ENCODE peak calls at places on chromosomes 7 and 10, in six cellular contexts. One of them, this sample, is unnamed.

GRCh38 chr7:12610899-12611298 is 40.4 kb downstream of the SCIN start:
- DNase-seq in CD8-positive, alpha-beta T cell: no peak
- DNase-seq in breast epithelium: no peak
- DNase-seq in right atrium auricular region: no peak
- DNase-seq in substantia nigra: no peak
- DNase-seq in left lung: no peak
- DNase-seq in this sample: no peak

GRCh38 chr7:118648002-118648401 is 423.5 kb downstream of the ANKRD7 start:
- DNase-seq in CD8-positive, alpha-beta T cell: no peak
- DNase-seq in breast epithelium: no peak
- DNase-seq in right atrium auricular region: no peak
- DNase-seq in substantia nigra: no peak
- DNase-seq in left lung: no peak
- DNase-seq in this sample: no peak

GRCh38 chr10:130929422-130930325 is 381.8 kb downstream of the TCERG1L start:
- DNase-seq in CD8-positive, alpha-beta T cell: no peak
- DNase-seq in breast epithelium: no peak
- DNase-seq in right atrium auricular region: peak
- DNase-seq in substantia nigra: no peak
- DNase-seq in left lung: no peak
- DNase-seq in this sample: no peak

GRCh38 chr10:11515596-11516418 is 95.6 kb downstream of the USP6NL start:
- DNase-seq in CD8-positive, alpha-beta T cell: peak
- DNase-seq in breast epithelium: no peak
- DNase-seq in right atrium auricular region: no peak
- DNase-seq in substantia nigra: no peak
- DNase-seq in left lung: no peak
- DNase-seq in this sample: peak

GRCh38 chr7:86939197-86939814 is 120.1 kb downstream of the ELAPOR2 start:
- DNase-seq in CD8-positive, alpha-beta T cell: no peak
- DNase-seq in breast epithelium: no peak
- DNase-seq in right atrium auricular region: no peak
- DNase-seq in substantia nigra: no peak
- DNase-seq in left lung: no peak
- DNase-seq in this sample: peak

GRCh38 chr10:100130786-100131185 is 49.1 kb upstream of the CPN1 start:
- DNase-seq in CD8-positive, alpha-beta T cell: no peak
- DNase-seq in breast epithelium: no peak
- DNase-seq in right atrium auricular region: no peak
- DNase-seq in substantia nigra: no peak
- DNase-seq in left lung: no peak
- DNase-seq in this sample: no peak

GRCh38 chr10:118585794-118586193 is 9.7 kb downstream of the PRLHR start:
- DNase-seq in CD8-positive, alpha-beta T cell: no peak
- DNase-seq in breast epithelium: no peak
- DNase-seq in right atrium auricular region: no peak
- DNase-seq in substantia nigra: no peak
- DNase-seq in left lung: no peak
- DNase-seq in this sample: no peak

GRCh38 chr10:36671607-36672006 is 453.8 kb upstream of the ANKRD30A start:
- DNase-seq in CD8-positive, alpha-beta T cell: no peak
- DNase-seq in breast epithelium: no peak
- DNase-seq in right atrium auricular region: no peak
- DNase-seq in substantia nigra: no peak
- DNase-seq in left lung: no peak
- DNase-seq in this sample: no peak

GRCh38 chr7:55177068-55177530 is 158.3 kb downstream of the EGFR start:
- DNase-seq in CD8-positive, alpha-beta T cell: no peak
- DNase-seq in breast epithelium: no peak
- DNase-seq in right atrium auricular region: no peak
- DNase-seq in substantia nigra: no peak
- DNase-seq in left lung: no peak
- DNase-seq in this sample: no peak

GRCh38 chr7:128167316-128167691 is 73.8 kb upstream of the LEP start:
- DNase-seq in CD8-positive, alpha-beta T cell: no peak
- DNase-seq in breast epithelium: no peak
- DNase-seq in right atrium auricular region: no peak
- DNase-seq in substantia nigra: peak
- DNase-seq in left lung: no peak
- DNase-seq in this sample: peak

GRCh38 chr10:5043716-5044115 is 40.1 kb upstream of the AKR1C2 start:
- DNase-seq in CD8-positive, alpha-beta T cell: no peak
- DNase-seq in breast epithelium: no peak
- DNase-seq in right atrium auricular region: no peak
- DNase-seq in substantia nigra: no peak
- DNase-seq in left lung: peak
- DNase-seq in this sample: no peak

GRCh38 chr7:1965579-1966294 is 267.0 kb downstream of the MAD1L1 start:
- DNase-seq in CD8-positive, alpha-beta T cell: no peak
- DNase-seq in breast epithelium: no peak
- DNase-seq in right atrium auricular region: no peak
- DNase-seq in substantia nigra: no peak
- DNase-seq in left lung: peak
- DNase-seq in this sample: no peak

GRCh38 chr10:122152544-122152943 is 118.6 kb upstream of the BTBD16 start:
- DNase-seq in CD8-positive, alpha-beta T cell: no peak
- DNase-seq in breast epithelium: no peak
- DNase-seq in right atrium auricular region: peak
- DNase-seq in substantia nigra: peak
- DNase-seq in left lung: no peak
- DNase-seq in this sample: peak

GRCh38 chr10:71975891-71976725 is 11.9 kb downstream of the CHST3 start:
- DNase-seq in CD8-positive, alpha-beta T cell: no peak
- DNase-seq in breast epithelium: peak
- DNase-seq in right atrium auricular region: no peak
- DNase-seq in substantia nigra: peak
- DNase-seq in left lung: peak
- DNase-seq in this sample: no peak

GRCh38 chr7:133984023-133984422 is 143.1 kb upstream of the LRGUK start:
- DNase-seq in CD8-positive, alpha-beta T cell: no peak
- DNase-seq in breast epithelium: no peak
- DNase-seq in right atrium auricular region: no peak
- DNase-seq in substantia nigra: no peak
- DNase-seq in left lung: no peak
- DNase-seq in this sample: peak

GRCh38 chr7:52940511-52940910 is 94.9 kb upstream of the POM121L12 start:
- DNase-seq in CD8-positive, alpha-beta T cell: no peak
- DNase-seq in breast epithelium: no peak
- DNase-seq in right atrium auricular region: no peak
- DNase-seq in substantia nigra: no peak
- DNase-seq in left lung: no peak
- DNase-seq in this sample: no peak
- H3K27ac ChIP-seq in CD8-positive, alpha-beta T cell: no peak
- H3K27ac ChIP-seq in breast epithelium: no peak
- H3K27ac ChIP-seq in right atrium auricular region: no peak
- H3K27ac ChIP-seq in substantia nigra: no peak
- H3K27ac ChIP-seq in left lung: no peak
- H3K27ac ChIP-seq in this sample: no peak

DNA sequence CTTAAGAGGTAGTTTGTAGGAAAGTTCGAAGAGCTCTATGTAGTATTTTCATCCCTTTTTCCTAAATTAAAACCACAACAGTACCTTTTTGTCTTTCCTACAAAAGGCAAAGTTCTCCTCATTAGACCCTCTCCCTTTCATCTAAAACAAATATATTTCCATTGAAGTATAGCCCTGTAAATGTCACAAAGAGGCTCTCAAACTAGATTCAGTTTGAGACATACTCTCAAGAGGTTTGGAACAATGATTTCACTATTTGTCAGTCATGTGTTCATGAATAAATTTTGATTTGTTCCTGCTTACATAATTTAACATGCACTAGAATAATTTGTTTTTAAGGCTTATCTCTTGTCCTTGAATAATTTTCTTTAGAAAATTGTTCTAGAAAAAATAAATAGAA is 12.2 kb downstream of the TAS2R16 start:
- DNase-seq in CD8-positive, alpha-beta T cell: no peak
- DNase-seq in breast epithelium: no peak
- DNase-seq in right atrium auricular region: no peak
- DNase-seq in substantia nigra: no peak
- DNase-seq in left lung: no peak
- DNase-seq in this sample: no peak
- H3K27ac ChIP-seq in CD8-positive, alpha-beta T cell: no peak
- H3K27ac ChIP-seq in breast epithelium: no peak
- H3K27ac ChIP-seq in right atrium auricular region: no peak
- H3K27ac ChIP-seq in substantia nigra: no peak
- H3K27ac ChIP-seq in left lung: no peak
- H3K27ac ChIP-seq in this sample: no peak

GRCh38 chr10:6112893-6113292 is 24.1 kb downstream of the RBM17 start:
- DNase-seq in CD8-positive, alpha-beta T cell: no peak
- DNase-seq in breast epithelium: no peak
- DNase-seq in right atrium auricular region: no peak
- DNase-seq in substantia nigra: no peak
- DNase-seq in left lung: no peak
- DNase-seq in this sample: no peak
- H3K27ac ChIP-seq in CD8-positive, alpha-beta T cell: no peak
- H3K27ac ChIP-seq in breast epithelium: no peak
- H3K27ac ChIP-seq in right atrium auricular region: no peak
- H3K27ac ChIP-seq in substantia nigra: no peak
- H3K27ac ChIP-seq in left lung: no peak
- H3K27ac ChIP-seq in this sample: no peak

GRCh38 chr10:46096426-46096825 is 50.4 kb upstream of the MSMB start:
- DNase-seq in CD8-positive, alpha-beta T cell: no peak
- DNase-seq in breast epithelium: no peak
- DNase-seq in right atrium auricular region: no peak
- DNase-seq in substantia nigra: no peak
- DNase-seq in left lung: no peak
- DNase-seq in this sample: no peak
- H3K27ac ChIP-seq in CD8-positive, alpha-beta T cell: no peak
- H3K27ac ChIP-seq in breast epithelium: no peak
- H3K27ac ChIP-seq in right atrium auricular region: no peak
- H3K27ac ChIP-seq in substantia nigra: no peak
- H3K27ac ChIP-seq in left lung: no peak
- H3K27ac ChIP-seq in this sample: peak

GRCh38 chr10:97500297-97500575 is 1.5 kb downstream of the UBTD1 start:
- DNase-seq in CD8-positive, alpha-beta T cell: no peak
- DNase-seq in breast epithelium: no peak
- DNase-seq in right atrium auricular region: no peak
- DNase-seq in substantia nigra: no peak
- DNase-seq in left lung: no peak
- DNase-seq in this sample: no peak

GRCh38 chr10:97498076-97498840 is at the start of gene MMS19:
- DNase-seq in CD8-positive, alpha-beta T cell: peak
- DNase-seq in breast epithelium: peak
- DNase-seq in right atrium auricular region: peak
- DNase-seq in substantia nigra: peak
- DNase-seq in left lung: peak
- DNase-seq in this sample: peak

GRCh38 chr10:97498841-97499560 is at the start of gene UBTD1:
- DNase-seq in CD8-positive, alpha-beta T cell: peak
- DNase-seq in breast epithelium: peak
- DNase-seq in right atrium auricular region: no peak
- DNase-seq in substantia nigra: no peak
- DNase-seq in left lung: peak
- DNase-seq in this sample: peak

GRCh38 chr10:97497572-97498075 is 598 bp downstream of the MMS19 start:
- DNase-seq in CD8-positive, alpha-beta T cell: peak
- DNase-seq in breast epithelium: peak
- DNase-seq in right atrium auricular region: peak
- DNase-seq in substantia nigra: peak
- DNase-seq in left lung: peak
- DNase-seq in this sample: peak

DNA sequence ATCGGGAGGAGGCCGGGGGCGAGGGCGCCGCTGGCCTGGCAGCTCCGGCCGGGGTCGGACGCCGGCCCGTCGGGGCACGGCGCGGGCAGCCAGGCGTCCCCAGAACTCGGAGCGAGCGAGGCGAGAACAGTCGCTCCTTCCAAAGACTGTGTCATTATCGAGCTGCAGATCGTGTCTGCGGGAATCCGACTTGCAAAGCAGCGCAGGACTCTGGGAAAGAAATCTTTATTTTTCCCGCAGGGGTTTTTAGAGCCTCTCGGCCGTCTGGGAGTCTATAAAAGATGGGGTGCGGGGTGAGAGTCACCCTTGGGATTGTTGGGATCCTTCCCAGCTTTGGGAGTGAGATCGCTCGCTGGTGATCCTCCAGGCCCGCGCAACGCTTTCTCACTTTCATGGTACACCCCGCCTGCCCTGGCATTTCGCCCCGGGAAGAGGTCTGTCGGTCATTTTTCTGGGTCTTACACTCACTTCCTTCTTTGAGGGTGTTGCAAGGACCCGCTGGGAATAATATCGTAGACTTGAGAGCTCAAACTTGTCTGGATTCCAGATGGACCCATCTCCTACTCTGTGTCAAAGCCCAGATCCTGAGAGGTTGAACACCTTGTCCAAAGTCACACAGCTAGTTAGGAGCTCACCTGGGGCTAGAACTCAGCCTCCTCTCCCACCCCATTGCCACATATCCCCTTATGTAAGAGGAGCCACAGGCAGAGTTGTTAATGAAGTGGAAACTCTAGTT is 1.0 kb downstream of the UBTD1 start:
- DNase-seq in CD8-positive, alpha-beta T cell: no peak
- DNase-seq in breast epithelium: no peak
- DNase-seq in right atrium auricular region: peak
- DNase-seq in substantia nigra: peak
- DNase-seq in left lung: peak
- DNase-seq in this sample: peak
- H3K27ac ChIP-seq in CD8-positive, alpha-beta T cell: no peak
- H3K27ac ChIP-seq in breast epithelium: peak
- H3K27ac ChIP-seq in right atrium auricular region: peak
- H3K27ac ChIP-seq in substantia nigra: peak
- H3K27ac ChIP-seq in left lung: peak
- H3K27ac ChIP-seq in this sample: no peak

GRCh38 chr10:45416603-45417002 is 42.6 kb downstream of the ALOX5 start:
- DNase-seq in CD8-positive, alpha-beta T cell: no peak
- DNase-seq in breast epithelium: no peak
- DNase-seq in right atrium auricular region: no peak
- DNase-seq in substantia nigra: no peak
- DNase-seq in left lung: no peak
- DNase-seq in this sample: no peak

GRCh38 chr10:45417746-45418145 is 43.7 kb downstream of the ALOX5 start:
- DNase-seq in CD8-positive, alpha-beta T cell: no peak
- DNase-seq in breast epithelium: no peak
- DNase-seq in right atrium auricular region: no peak
- DNase-seq in substantia nigra: no peak
- DNase-seq in left lung: no peak
- DNase-seq in this sample: no peak

GRCh38 chr10:45418859-45419672 is 45.0 kb downstream of the ALOX5 start:
- DNase-seq in CD8-positive, alpha-beta T cell: no peak
- DNase-seq in breast epithelium: no peak
- DNase-seq in right atrium auricular region: peak
- DNase-seq in substantia nigra: peak
- DNase-seq in left lung: peak
- DNase-seq in this sample: peak

GRCh38 chr10:45419673-45420020 is 45.6 kb downstream of the ALOX5 start:
- DNase-seq in CD8-positive, alpha-beta T cell: no peak
- DNase-seq in breast epithelium: no peak
- DNase-seq in right atrium auricular region: no peak
- DNase-seq in substantia nigra: no peak
- DNase-seq in left lung: no peak
- DNase-seq in this sample: no peak

GRCh38 chr10:45418417-45418858 is 44.4 kb downstream of the ALOX5 start:
- DNase-seq in CD8-positive, alpha-beta T cell: no peak
- DNase-seq in breast epithelium: no peak
- DNase-seq in right atrium auricular region: no peak
- DNase-seq in substantia nigra: no peak
- DNase-seq in left lung: no peak
- DNase-seq in this sample: no peak
- H3K27ac ChIP-seq in CD8-positive, alpha-beta T cell: peak
- H3K27ac ChIP-seq in breast epithelium: peak
- H3K27ac ChIP-seq in right atrium auricular region: peak
- H3K27ac ChIP-seq in substantia nigra: peak
- H3K27ac ChIP-seq in left lung: peak
- H3K27ac ChIP-seq in this sample: no peak